ENCODE peak calls at places on chromosomes 11 and 22, in ten cellular contexts. M is astrocyte, U is tibial nerve, V is uterus, G is mammary epithelial cell, W is OCI-LY7, L is Peyer's patch, H is colonic mucosa, E is kidney, N is heart left ventricle. F is an unnamed sample.
A peak's percentile ranks its signal among the peaks of the same experiment; 100 is the strongest.

GRCh38 chr22:41367039-41367679 is 14.6 kb upstream of the TEF start:
- DNase-seq in M (peak; percentile 91), U (peak; percentile 96), V (peak; percentile 98), G (peak; percentile 94), W (no peak), L (peak; percentile 95), H (peak; percentile 96), E (peak; percentile 99), N (peak; percentile 98), F (peak; percentile 95)

GRCh38 chr11:128238521-128239222 is 348.7 kb downstream of the ETS1 start:
- DNase-seq in M (no peak), U (no peak), V (no peak), G (no peak), W (no peak), L (no peak), H (no peak), E (no peak), N (no peak), F (no peak)

GRCh38 chr11:120334332-120334731 is 1.9 kb upstream of the ARHGEF12 start:
- DNase-seq in M (no peak), U (no peak), V (no peak), G (no peak), W (no peak), L (no peak), H (no peak), E (no peak), N (no peak), F (no peak)

GRCh38 chr11:57230316-57230715 is 6.7 kb downstream of the APLNR start:
- DNase-seq in M (no peak), U (no peak), V (no peak), G (no peak), W (no peak), L (no peak), H (no peak), E (no peak), N (no peak), F (no peak)

GRCh38 chr11:79617561-79617960 is 176.7 kb upstream of the TENM4 start:
- DNase-seq in M (no peak), U (no peak), V (no peak), G (peak; percentile 60), W (no peak), L (no peak), H (no peak), E (no peak), N (no peak), F (no peak)

GRCh38 chr11:27008811-27009535 is 15.1 kb downstream of the FIBIN start:
- DNase-seq in M (peak; percentile 26), U (no peak), V (no peak), G (peak; percentile 41), W (no peak), L (no peak), H (no peak), E (no peak), N (no peak), F (no peak)

GRCh38 chr22:24157783-24158170 is 23.5 kb upstream of the SUSD2 start:
- DNase-seq in M (no peak), U (no peak), V (no peak), G (no peak), W (no peak), L (no peak), H (no peak), E (no peak), N (no peak), F (no peak)

GRCh38 chr22:35301370-35301874 is 1.7 kb downstream of the TOM1 start:
- DNase-seq in M (peak; percentile 98), U (no peak), V (peak; percentile 61), G (peak; percentile 63), W (no peak), L (no peak), H (no peak), E (no peak), N (no peak), F (no peak)

GRCh38 chr11:35927730-35928129 is 16.1 kb upstream of the LDLRAD3 start:
- DNase-seq in M (peak; percentile 51), U (peak; percentile 36), V (peak; percentile 84), G (peak; percentile 94), W (no peak), L (no peak), H (peak; percentile 21), E (peak; percentile 86), N (no peak), F (peak; percentile 86)

DNA sequence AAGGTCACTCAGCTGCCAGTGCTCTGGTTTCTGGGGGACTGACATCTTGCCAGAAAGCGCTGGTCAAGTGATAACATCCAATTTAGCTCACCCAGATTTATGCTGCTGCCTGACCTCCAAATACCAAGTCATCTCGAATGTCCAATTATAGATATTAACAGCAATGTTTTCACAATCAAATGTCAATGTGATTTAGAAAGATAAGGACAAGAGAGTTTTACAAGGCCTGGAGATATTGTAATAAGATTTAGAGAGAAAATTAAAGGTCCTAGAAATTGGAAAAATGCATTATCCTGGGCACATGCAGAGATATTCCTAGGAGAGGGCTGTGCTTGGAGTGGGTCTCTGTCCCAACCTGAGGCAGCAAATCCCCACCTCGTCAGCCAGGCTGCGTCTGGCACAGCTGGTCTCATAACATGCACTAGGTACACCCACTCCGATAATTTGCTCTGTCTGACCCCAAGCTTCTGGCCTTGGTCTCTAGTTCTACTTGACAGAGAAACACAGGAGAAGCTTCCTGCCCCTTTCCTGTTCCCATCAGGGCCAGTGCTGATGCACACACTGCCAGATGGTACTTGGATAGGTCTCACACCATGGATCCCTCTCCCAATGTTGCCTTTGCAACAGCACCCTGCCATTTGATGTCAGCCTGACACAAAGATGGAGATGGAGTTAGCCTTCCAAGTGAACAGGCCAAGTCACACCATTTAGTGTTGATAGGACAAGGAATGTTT is 28.6 kb downstream of the USH1C start:
- DNase-seq in M (no peak), U (no peak), V (no peak), G (no peak), W (no peak), L (no peak), H (no peak), E (no peak), N (no peak), F (no peak)
- H3K27ac ChIP-seq in M (no peak overlapping the region), U (no peak overlapping the region), V (no peak overlapping the region), G (no peak overlapping the region), W (no peak overlapping the region), L (no peak overlapping the region), H (no peak overlapping the region), E (no peak overlapping the region), N (no peak overlapping the region), F (no peak overlapping the region)

DNA sequence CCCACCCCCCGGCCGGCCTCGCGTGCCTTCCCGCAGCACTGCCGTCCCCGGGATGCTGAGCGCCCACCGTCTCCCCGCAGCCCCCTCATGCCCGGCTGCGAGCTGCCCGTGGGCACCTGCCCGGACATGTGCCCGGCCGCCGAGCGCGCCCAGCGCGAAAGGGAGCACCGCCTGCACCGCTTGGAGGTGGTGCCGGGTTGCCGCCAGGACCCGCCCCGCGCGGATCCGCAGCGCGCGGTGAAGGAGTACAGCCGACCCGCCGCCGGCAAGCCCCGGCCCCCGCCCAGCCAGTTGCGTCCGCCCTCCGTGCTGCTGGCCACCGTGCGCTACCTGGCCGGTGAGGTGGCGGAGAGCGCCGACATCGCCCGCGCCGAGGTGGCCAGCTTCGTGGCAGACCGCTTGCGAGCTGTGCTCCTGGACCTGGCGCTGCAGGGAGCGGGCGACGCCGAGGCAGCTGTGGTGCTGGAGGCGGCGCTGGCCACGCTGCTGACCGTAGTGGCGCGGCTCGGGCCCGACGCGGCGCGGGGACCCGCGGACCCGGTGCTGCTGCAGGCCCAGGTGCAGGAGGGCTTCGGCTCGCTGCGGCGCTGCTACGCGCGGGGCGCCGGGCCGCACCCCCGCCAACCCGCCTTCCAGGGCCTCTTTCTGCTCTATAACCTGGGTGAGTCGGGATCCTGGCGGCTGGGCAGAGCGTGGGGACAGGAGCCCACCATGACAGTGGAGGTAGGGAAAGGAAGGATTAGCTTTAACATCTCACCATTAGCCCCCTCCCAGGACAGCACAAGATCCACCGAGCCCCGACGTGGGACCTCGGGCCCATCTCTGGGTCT is at the start of gene SAC3D1:
- DNase-seq in M (peak; percentile 46), U (no peak), V (no peak), G (no peak), W (peak; percentile 66), L (peak; percentile 91), H (no peak), E (no peak), N (no peak), F (peak; percentile 94)
- TF ChIP-seq CTCF in M (no peak), U (no peak), V (no peak), G (no peak), W (no peak), L (no peak), H (no peak), E (no peak), N (no peak), F (no peak)

GRCh38 chr22:28810839-28811491 is 10.6 kb upstream of the XBP1 start:
- DNase-seq in M (no peak), U (no peak), V (no peak), G (no peak), W (no peak), L (no peak), H (no peak), E (peak; percentile 23), N (no peak), F (no peak)
- H3K4me1 ChIP-seq in M (no peaks in the 10 kb centered on the region), U (peaks cover 18% of the 10 kb centered on the region), V (peaks cover 3% of the 10 kb centered on the region), G (peaks cover 7% of the 10 kb centered on the region), W (peaks cover 15% of the 10 kb centered on the region), L (peaks cover 6% of the 10 kb centered on the region), H (no peaks in the 10 kb centered on the region), E (peaks cover 18% of the 10 kb centered on the region), N (peaks cover 71% of the 10 kb centered on the region), F (peaks cover 41% of the 10 kb centered on the region)

GRCh38 chr11:60700689-60701508 is 1.5 kb downstream of the MS4A8 start:
- DNase-seq in M (no peak), U (no peak), V (no peak), G (no peak), W (peak; percentile 32), L (no peak), H (peak; percentile 63), E (no peak), N (no peak), F (no peak)

GRCh38 chr11:60701509-60701818 is 2.1 kb downstream of the MS4A8 start:
- DNase-seq in M (no peak), U (no peak), V (no peak), G (no peak), W (no peak), L (no peak), H (no peak), E (no peak), N (no peak), F (no peak)

GRCh38 chr11:60706931-60707330 is 7.5 kb downstream of the MS4A8 start:
- DNase-seq in M (no peak), U (no peak), V (no peak), G (no peak), W (no peak), L (no peak), H (no peak), E (no peak), N (no peak), F (no peak)

GRCh38 chr11:60705895-60706294 is 6.5 kb downstream of the MS4A8 start:
- DNase-seq in M (no peak), U (no peak), V (no peak), G (no peak), W (no peak), L (no peak), H (no peak), E (no peak), N (no peak), F (no peak)

DNA sequence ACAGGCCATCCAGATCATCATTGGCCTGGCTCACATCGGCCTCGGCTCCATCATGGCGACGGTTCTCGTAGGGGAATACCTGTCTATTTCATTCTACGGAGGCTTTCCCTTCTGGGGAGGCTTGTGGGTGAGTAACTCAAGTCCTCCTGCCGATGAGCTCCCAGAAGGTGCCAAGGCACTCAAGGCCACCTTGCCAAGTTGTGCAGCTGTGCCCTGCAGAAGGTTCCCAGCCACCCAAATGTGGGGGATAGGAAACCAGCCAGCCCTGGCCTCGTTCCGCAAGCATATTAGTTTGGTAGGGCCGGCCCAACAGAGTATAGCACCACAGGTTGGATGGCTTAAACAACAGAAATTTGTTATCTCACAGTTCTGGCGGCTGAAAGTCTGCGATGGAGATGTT is 4.0 kb downstream of the MS4A8 start:
- DNase-seq in M (no peak), U (no peak), V (no peak), G (no peak), W (no peak), L (no peak), H (no peak), E (no peak), N (no peak), F (no peak)
- H3K27ac ChIP-seq in M (no peak overlapping the region), U (no peak overlapping the region), V (no peak overlapping the region), G (no peak overlapping the region), W (no peak overlapping the region), L (no peak overlapping the region), H (no peak overlapping the region), E (no peak overlapping the region), N (no peak overlapping the region), F (no peak overlapping the region)